ENCODE peak calls at places on chromosome 1, in nine cellular contexts. Z is glutamatergic neuron; A is CD8-positive, alpha-beta T cell; X is bronchial epithelial cell; R is IMR-90; V is OCI-LY7; W is foreskin fibroblast; F is AG09309; E is neural progenitor cell. I is an unnamed sample.

GRCh38 chr1:154847891-154848290 is 22.2 kb downstream of the KCNN3 start:
- DNase-seq in Z (no peak), A (no peak), X (no peak), R (no peak), V (no peak), W (peak), F (no peak), E (no peak), I (no peak)

GRCh38 chr1:216221260-216221700 is 202.0 kb downstream of the USH2A start:
- DNase-seq in Z (peak), A (no peak), X (peak), R (peak), V (peak), W (peak), F (peak), E (peak), I (peak)

GRCh38 chr1:116019653-116020253 is 43.4 kb downstream of the SLC22A15 start:
- DNase-seq in Z (no peak), A (no peak), X (no peak), R (no peak), V (no peak), W (peak), F (no peak), E (no peak), I (no peak)

GRCh38 chr1:42747125-42747524 is 7.1 kb upstream of the CLDN19 start:
- DNase-seq in Z (peak), A (peak), X (no peak), R (no peak), V (peak), W (peak), F (no peak), E (peak), I (peak)

GRCh38 chr1:63917571-63918394 is 144.0 kb downstream of the ROR1 start:
- DNase-seq in Z (peak), A (no peak), X (peak), R (peak), V (peak), W (no peak), F (no peak), E (peak), I (no peak)

GRCh38 chr1:40264354-40264781 is 6.3 kb downstream of the ZMPSTE24 start:
- DNase-seq in Z (no peak), A (no peak), X (peak), R (peak), V (no peak), W (no peak), F (no peak), E (no peak), I (no peak)

GRCh38 chr1:51287966-51288365 is 42.4 kb downstream of the TTC39A start:
- DNase-seq in Z (no peak), A (no peak), X (no peak), R (no peak), V (no peak), W (no peak), F (no peak), E (no peak), I (no peak)

GRCh38 chr1:174818951-174819350 is 180.8 kb upstream of the CACYBP start:
- DNase-seq in Z (no peak), A (no peak), X (peak), R (peak), V (no peak), W (peak), F (no peak), E (no peak), I (no peak)

GRCh38 chr1:184152944-184153343 is 101.4 kb downstream of the TSEN15 start:
- DNase-seq in Z (peak), A (no peak), X (no peak), R (no peak), V (no peak), W (no peak), F (no peak), E (no peak), I (no peak)

GRCh38 chr1:244735404-244735803 is 82.5 kb downstream of the DESI2 start:
- DNase-seq in Z (no peak), A (no peak), X (peak), R (peak), V (no peak), W (no peak), F (no peak), E (no peak), I (no peak)

GRCh38 chr1:244731651-244732050 is 78.7 kb downstream of the DESI2 start:
- DNase-seq in Z (no peak), A (no peak), X (no peak), R (no peak), V (no peak), W (no peak), F (no peak), E (no peak), I (no peak)

GRCh38 chr1:244730153-244730933 is 77.4 kb downstream of the DESI2 start:
- DNase-seq in Z (peak), A (no peak), X (peak), R (peak), V (peak), W (peak), F (no peak), E (peak), I (peak)

GRCh38 chr1:244732846-244733450 is 80.0 kb downstream of the DESI2 start:
- DNase-seq in Z (no peak), A (no peak), X (no peak), R (no peak), V (no peak), W (no peak), F (no peak), E (no peak), I (no peak)

DNA sequence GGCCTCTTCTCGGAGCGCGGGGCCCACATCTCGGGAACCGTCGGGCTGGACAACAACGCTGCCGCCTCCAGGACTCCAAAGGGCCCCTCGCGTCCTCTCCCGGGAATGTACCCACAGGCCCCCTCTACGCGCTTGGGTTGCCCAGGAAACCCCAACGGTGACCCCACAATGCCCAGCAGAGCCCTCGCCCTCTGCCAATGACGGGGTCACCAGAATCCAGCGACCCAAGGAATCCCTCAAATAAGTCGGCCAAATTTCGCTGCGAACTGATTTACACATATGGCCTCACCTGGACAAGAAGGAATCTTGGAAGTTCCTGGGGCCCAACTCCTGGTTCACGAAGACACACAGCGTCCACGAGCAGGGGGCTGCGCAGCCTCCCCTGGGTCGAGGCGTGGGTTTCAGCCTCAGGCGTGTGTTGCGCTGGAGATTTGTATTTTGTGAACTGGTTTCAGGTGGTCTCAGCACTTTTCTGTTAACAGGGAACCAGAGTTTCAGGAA is 78.1 kb downstream of the DESI2 start:
- DNase-seq in Z (no peak), A (no peak), X (no peak), R (no peak), V (no peak), W (no peak), F (no peak), E (no peak), I (no peak)
- TF ChIP-seq CTCF in Z (no peak), A (no peak), X (no peak), R (no peak), V (no peak), W (no peak), F (no peak), E (no peak), I (no peak)

DNA sequence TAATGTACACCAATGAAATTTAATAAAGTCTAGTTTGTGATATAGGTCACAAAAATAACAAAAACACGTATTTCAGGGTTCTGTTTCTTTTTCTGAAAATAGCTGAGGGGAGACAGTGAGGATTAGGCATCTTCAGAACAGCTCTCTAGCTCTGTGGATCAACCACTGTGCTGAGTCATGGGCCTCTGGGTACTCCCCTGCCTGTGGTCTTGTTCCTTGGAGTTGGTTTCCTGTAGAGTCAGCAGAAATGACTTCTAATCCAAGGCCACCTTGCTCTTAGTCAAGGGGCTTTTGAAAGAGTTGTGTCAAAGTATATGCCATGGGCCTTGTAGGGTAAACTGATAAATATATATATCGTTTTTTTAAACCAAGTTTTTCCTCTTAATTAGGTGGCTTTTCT is 141.8 kb upstream of the ZRANB2 start:
- DNase-seq in Z (no peak), A (no peak), X (peak), R (no peak), V (no peak), W (no peak), F (no peak), E (no peak), I (no peak)
- TF ChIP-seq CTCF in Z (no peak), A (no peak), X (no peak), R (no peak), V (no peak), W (no peak), F (no peak), E (no peak), I (no peak)

DNA sequence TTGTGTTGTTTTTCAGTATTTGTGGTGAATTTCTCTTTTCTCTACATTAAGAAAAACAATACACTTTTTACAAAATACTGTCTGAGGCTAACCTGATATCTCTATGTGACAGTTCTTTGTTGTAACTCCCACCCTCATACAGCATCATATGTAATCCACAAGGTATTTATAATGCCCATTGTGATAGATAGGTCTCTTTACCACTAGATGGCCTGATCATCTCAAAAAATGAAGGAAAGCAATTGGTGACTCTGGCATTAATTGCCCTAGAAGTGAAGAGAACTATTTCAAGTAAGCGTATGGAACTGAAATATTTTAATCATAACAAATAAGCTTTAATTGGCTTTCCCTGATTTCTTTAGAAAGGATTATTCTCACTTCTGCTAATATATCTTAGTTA is 36.2 kb upstream of the HFM1 start:
- DNase-seq in Z (no peak), A (no peak), X (peak), R (no peak), V (peak), W (peak), F (no peak), E (no peak), I (no peak)
- TF ChIP-seq CTCF in Z (no peak), A (no peak), X (no peak), R (no peak), V (peak), W (peak), F (peak), E (no peak), I (no peak)

GRCh38 chr1:35605071-35605881 is 32.2 kb downstream of the TFAP2E start:
- DNase-seq in Z (no peak), A (no peak), X (no peak), R (no peak), V (no peak), W (no peak), F (no peak), E (no peak), I (peak)
- TF ChIP-seq CTCF in Z (no peak), A (no peak), X (no peak), R (no peak), V (no peak), W (no peak), F (no peak), E (no peak), I (no peak)

DNA sequence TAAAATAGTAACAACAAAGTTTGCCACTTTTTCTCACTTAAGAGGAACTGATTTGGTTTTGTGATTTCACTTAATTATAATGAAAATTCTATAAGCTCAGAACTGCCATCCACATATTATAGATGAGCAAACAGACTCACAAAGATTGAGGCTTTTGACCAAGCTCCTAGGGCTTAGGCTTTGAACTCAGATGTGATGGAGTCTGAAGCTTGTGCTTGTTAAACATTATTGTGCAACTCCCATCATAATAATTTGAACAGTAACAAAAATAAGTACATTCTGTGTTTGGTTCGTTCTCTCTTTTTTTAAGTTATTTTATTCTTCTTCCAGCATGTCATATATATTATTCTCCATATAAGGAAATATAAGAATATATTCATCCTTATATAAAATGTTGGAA is 403.4 kb downstream of the PTPRC start:
- DNase-seq in Z (no peak), A (no peak), X (no peak), R (no peak), V (no peak), W (no peak), F (no peak), E (no peak), I (no peak)
- TF ChIP-seq CTCF in Z (no peak), A (no peak), X (no peak), R (no peak), V (no peak), W (no peak), F (no peak), E (no peak), I (no peak)

GRCh38 chr1:31504001-31504400 is 72.3 kb upstream of the TINAGL1 start:
- DNase-seq in Z (no peak), A (no peak), X (no peak), R (no peak), V (no peak), W (no peak), F (no peak), E (no peak), I (no peak)
- TF ChIP-seq CTCF in Z (no peak), A (no peak), X (no peak), R (no peak), V (no peak), W (no peak), F (no peak), E (no peak), I (no peak)

GRCh38 chr1:151444791-151445177 is 14.5 kb downstream of the POGZ start:
- DNase-seq in Z (no peak), A (no peak), X (no peak), R (no peak), V (peak), W (no peak), F (no peak), E (no peak), I (no peak)

DNA sequence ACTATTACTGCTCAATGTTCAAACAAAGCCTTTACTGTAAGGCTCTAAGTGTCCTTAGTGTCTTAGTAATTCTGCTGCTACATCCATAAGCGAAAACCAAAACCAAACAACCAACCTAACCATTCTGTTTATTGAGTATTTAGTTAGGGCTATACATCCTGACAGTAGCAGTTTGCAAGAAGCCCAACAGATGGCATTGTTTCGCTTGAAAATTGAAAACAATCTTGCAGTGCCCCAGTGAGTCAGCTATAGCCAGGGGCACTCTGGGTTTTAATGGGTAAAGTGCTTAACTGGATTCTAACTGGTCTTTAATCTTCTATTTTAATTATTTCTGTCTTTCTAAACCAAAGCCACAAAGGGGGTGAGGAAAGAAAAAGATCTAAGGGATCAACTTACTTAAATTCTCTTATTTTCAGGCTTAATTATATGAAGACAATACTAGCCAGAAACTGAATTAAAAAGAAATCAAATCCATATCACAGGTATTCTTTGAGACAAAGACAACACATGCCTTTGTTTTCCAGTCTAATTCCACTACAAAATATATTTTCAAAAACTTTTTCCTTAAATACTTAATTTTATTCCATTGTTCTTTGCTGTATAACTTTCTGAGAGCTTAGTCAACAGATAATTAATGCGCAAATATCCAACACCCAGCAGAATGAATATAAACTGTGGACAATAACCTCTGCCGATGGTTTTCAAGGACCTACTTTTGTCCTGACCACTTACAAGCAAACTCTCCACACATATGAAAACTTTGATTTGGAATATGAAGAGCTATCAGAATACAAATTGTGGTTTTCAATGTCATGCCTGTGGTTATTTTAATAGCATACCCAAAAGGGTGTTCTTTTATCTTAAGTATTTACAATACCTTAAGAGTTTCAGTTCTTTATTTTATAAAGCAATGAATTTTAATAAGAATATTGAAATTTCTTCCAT is 15.2 kb downstream of the POGZ start:
- DNase-seq in Z (peak), A (peak), X (peak), R (peak), V (peak), W (peak), F (peak), E (peak), I (peak)
- TF ChIP-seq CTCF in Z (no peak), A (peak), X (peak), R (peak), V (peak), W (peak), F (peak), E (peak), I (peak)

GRCh38 chr1:54428838-54429513 is 22.8 kb upstream of the SSBP3 start:
- DNase-seq in Z (no peak), A (no peak), X (no peak), R (no peak), V (no peak), W (no peak), F (no peak), E (no peak), I (no peak)

GRCh38 chr1:54424398-54424797 is 18.2 kb upstream of the SSBP3 start:
- DNase-seq in Z (no peak), A (no peak), X (no peak), R (no peak), V (no peak), W (no peak), F (no peak), E (no peak), I (no peak)

GRCh38 chr1:54421101-54421504 is 14.9 kb upstream of the SSBP3 start:
- DNase-seq in Z (no peak), A (no peak), X (peak), R (no peak), V (no peak), W (peak), F (no peak), E (no peak), I (no peak)

GRCh38 chr1:54429838-54430237 is 23.6 kb upstream of the SSBP3 start:
- DNase-seq in Z (no peak), A (no peak), X (no peak), R (no peak), V (no peak), W (no peak), F (no peak), E (no peak), I (no peak)

DNA sequence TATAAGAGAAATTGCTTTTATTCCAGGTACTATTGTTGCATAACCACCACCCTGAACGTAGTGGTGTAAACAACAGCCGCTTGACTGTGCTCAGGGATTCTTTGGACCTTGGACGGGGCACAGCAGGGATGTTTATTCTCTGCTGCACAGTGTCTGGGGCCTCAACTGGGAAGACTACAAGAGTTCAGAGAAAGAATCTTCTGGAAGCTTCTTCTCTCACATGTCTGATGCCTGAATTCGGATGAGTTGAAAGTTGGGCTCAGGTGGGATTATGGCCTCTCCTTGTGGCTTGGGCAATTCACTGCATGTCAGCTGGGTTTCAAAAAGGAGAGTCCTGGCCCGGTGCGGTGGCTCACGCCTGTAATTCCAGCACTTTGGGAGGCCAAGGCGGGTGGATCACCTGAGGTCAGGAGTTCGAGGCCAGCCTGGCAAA is 19.0 kb upstream of the SSBP3 start:
- DNase-seq in Z (no peak), A (no peak), X (no peak), R (no peak), V (no peak), W (no peak), F (no peak), E (no peak), I (no peak)
- TF ChIP-seq CTCF in Z (no peak), A (no peak), X (no peak), R (no peak), V (no peak), W (no peak), F (no peak), E (no peak), I (no peak)

I was measured in nephron progenitor cell.